ENCODE peak calls at places on chromosomes 7 and 10, in eight cellular contexts. I is stimulated activated CD8-positive, alpha-beta memory T cell treated with anti-CD3 and anti-CD28 coated beads, Interleukin-12 subunit alpha, Interleukin-12 subunit beta, amount 100 ng/mL, for 1 hour; X is left colon; O is foreskin fibroblast; H is activated naive CD4-positive, alpha-beta T cell; G is CD4-positive, CD25-positive, alpha-beta regulatory T cell; S is fibroblast of lung; M is GM18507. B is an unnamed sample.

GRCh38 chr7:134121632-134122139 is 5.5 kb upstream of the LRGUK start:
- DNase-seq in I (no peak), X (no peak), O (no peak), H (no peak), G (no peak), S (no peak), M (no peak), B (peak)

GRCh38 chr10:95282115-95282514 is 8.7 kb downstream of the PDLIM1 start:
- DNase-seq in I (no peak), X (no peak), O (no peak), H (no peak), G (no peak), S (no peak), M (no peak), B (no peak)

GRCh38 chr10:46014215-46014614 is 16.2 kb downstream of the NCOA4 start:
- DNase-seq in I (no peak), X (no peak), O (no peak), H (no peak), G (no peak), S (peak), M (no peak), B (no peak)

GRCh38 chr10:22681783-22682183 is 32.6 kb downstream of the PIP4K2A start:
- DNase-seq in I (peak), X (no peak), O (peak), H (no peak), G (no peak), S (peak), M (no peak), B (peak)

GRCh38 chr7:90180011-90180585 is 25.8 kb downstream of the STEAP1 start:
- DNase-seq in I (no peak), X (no peak), O (peak), H (no peak), G (no peak), S (peak), M (no peak), B (no peak)

GRCh38 chr10:119466655-119467054 is 75.9 kb downstream of the RGS10 start:
- DNase-seq in I (no peak), X (no peak), O (no peak), H (no peak), G (peak), S (peak), M (no peak), B (no peak)

GRCh38 chr10:121715969-121716368 is 117.7 kb upstream of the FGFR2 start:
- DNase-seq in I (no peak), X (no peak), O (no peak), H (no peak), G (no peak), S (no peak), M (no peak), B (no peak)

GRCh38 chr10:23051855-23052309 is 43.5 kb upstream of the MSRB2 start:
- DNase-seq in I (no peak), X (no peak), O (no peak), H (no peak), G (no peak), S (no peak), M (no peak), B (no peak)

GRCh38 chr7:118111347-118111746 is 72.6 kb upstream of the LSM8 start:
- DNase-seq in I (no peak), X (no peak), O (no peak), H (no peak), G (no peak), S (no peak), M (no peak), B (no peak)

GRCh38 chr10:43772191-43772590 is 123.5 kb upstream of the ZNF32 start:
- DNase-seq in I (no peak), X (no peak), O (no peak), H (no peak), G (no peak), S (no peak), M (no peak), B (no peak)

GRCh38 chr7:137909042-137909441 is 62.3 kb upstream of the DGKI start:
- DNase-seq in I (no peak), X (no peak), O (no peak), H (no peak), G (no peak), S (peak), M (no peak), B (no peak)

GRCh38 chr10:110137142-110137545 is 70.3 kb upstream of the MXI1 start:
- DNase-seq in I (no peak), X (no peak), O (peak), H (no peak), G (peak), S (peak), M (peak), B (peak)

GRCh38 chr7:142188846-142189245 is 69.0 kb downstream of the PRSS58 start:
- DNase-seq in I (no peak), X (no peak), O (no peak), H (no peak), G (no peak), S (no peak), M (no peak), B (peak)

GRCh38 chr10:132685921-132686680 is 99.8 kb downstream of the NKX6-2 start:
- DNase-seq in I (no peak), X (no peak), O (no peak), H (no peak), G (no peak), S (no peak), M (no peak), B (no peak)

GRCh38 chr7:47661051-47661714 is 79.3 kb upstream of the TNS3 start:
- DNase-seq in I (no peak), X (no peak), O (no peak), H (no peak), G (no peak), S (no peak), M (no peak), B (no peak)

GRCh38 chr10:94018107-94018506 is 24.4 kb downstream of the PLCE1 start:
- DNase-seq in I (no peak), X (no peak), O (no peak), H (no peak), G (no peak), S (no peak), M (no peak), B (no peak)

GRCh38 chr10:624605-625334 is 64.7 kb downstream of the DIP2C start:
- DNase-seq in I (no peak), X (peak), O (peak), H (no peak), G (no peak), S (peak), M (no peak), B (peak)

GRCh38 chr7:93117327-93117726 is 452 bp downstream of the SAMD9 start:
- DNase-seq in I (no peak), X (no peak), O (no peak), H (no peak), G (no peak), S (peak), M (no peak), B (no peak)

GRCh38 chr10:17528296-17528862 is 74.0 kb upstream of the ST8SIA6 start:
- DNase-seq in I (no peak), X (no peak), O (no peak), H (no peak), G (no peak), S (peak), M (no peak), B (no peak)

GRCh38 chr10:52771534-52772455 is 789 bp downstream of the MBL2 start:
- DNase-seq in I (no peak), X (no peak), O (no peak), H (no peak), G (no peak), S (peak), M (no peak), B (no peak)

GRCh38 chr10:49605177-49605938 is 4.8 kb upstream of the SLC18A3 start:
- DNase-seq in I (no peak), X (no peak), O (no peak), H (no peak), G (no peak), S (no peak), M (no peak), B (no peak)

GRCh38 chr7:7662527-7662926 is 22.0 kb downstream of the UMAD1 start:
- DNase-seq in I (no peak), X (no peak), O (no peak), H (no peak), G (no peak), S (peak), M (no peak), B (no peak)

GRCh38 chr7:86768967-86769760 is 125.5 kb downstream of the GRM3 start:
- DNase-seq in I (no peak), X (no peak), O (no peak), H (no peak), G (no peak), S (no peak), M (no peak), B (peak)

GRCh38 chr10:126350216-126350992 is 37.9 kb downstream of the ADAM12 start:
- DNase-seq in I (no peak), X (no peak), O (peak), H (no peak), G (no peak), S (peak), M (no peak), B (no peak)

GRCh38 chr7:158378978-158379377 is 208.6 kb downstream of the PTPRN2 start:
- DNase-seq in I (no peak), X (no peak), O (no peak), H (no peak), G (no peak), S (no peak), M (no peak), B (no peak)

GRCh38 chr10:115092555-115093285 is 445 bp upstream of the ATRNL1 start:
- DNase-seq in I (no peak), X (peak), O (peak), H (no peak), G (no peak), S (peak), M (no peak), B (peak)

GRCh38 chr7:139699640-139700504 is 77.9 kb downstream of the HIPK2 start:
- DNase-seq in I (no peak), X (no peak), O (no peak), H (no peak), G (no peak), S (peak), M (no peak), B (no peak)

GRCh38 chr7:45069444-45070253 is 19.1 kb downstream of the NACAD start:
- DNase-seq in I (no peak), X (no peak), O (no peak), H (no peak), G (no peak), S (no peak), M (no peak), B (no peak)

GRCh38 chr7:38311329-38311937 is 38.0 kb upstream of the TARP start:
- DNase-seq in I (no peak), X (peak), O (no peak), H (no peak), G (no peak), S (peak), M (no peak), B (no peak)

GRCh38 chr7:10299384-10299783 is 674.3 kb upstream of the PHF14 start:
- DNase-seq in I (no peak), X (no peak), O (no peak), H (no peak), G (no peak), S (no peak), M (no peak), B (no peak)

GRCh38 chr7:84784450-84784849 is 402.4 kb downstream of the SEMA3D start:
- DNase-seq in I (no peak), X (no peak), O (no peak), H (no peak), G (no peak), S (no peak), M (no peak), B (no peak)

GRCh38 chr10:95277201-95277570 is 13.6 kb downstream of the PDLIM1 start:
- DNase-seq in I (no peak), X (no peak), O (no peak), H (no peak), G (no peak), S (no peak), M (no peak), B (no peak)

GRCh38 chr7:47435889-47436312 is 146.0 kb downstream of the TNS3 start:
- DNase-seq in I (no peak), X (peak), O (peak), H (no peak), G (no peak), S (peak), M (no peak), B (peak)

GRCh38 chr10:131587976-131588680 is 276.6 kb upstream of the TCERG1L start:
- DNase-seq in I (no peak), X (no peak), O (no peak), H (no peak), G (no peak), S (no peak), M (no peak), B (no peak)

GRCh38 chr10:62812672-62813439 is 3.3 kb downstream of the EGR2 start:
- DNase-seq in I (no peak), X (no peak), O (no peak), H (peak), G (no peak), S (no peak), M (no peak), B (no peak)

GRCh38 chr7:156608176-156608478 is 32.4 kb upstream of the RNF32 start:
- DNase-seq in I (no peak), X (peak), O (no peak), H (no peak), G (no peak), S (no peak), M (no peak), B (no peak)

B was measured in Kasumi-1.